ENCODE peak calls at places on chromosome 22, in five cellular contexts. One of them, this sample, is unnamed.

GRCh38 chr22:17143101-17143500 is 16.0 kb downstream of the HDHD5 start:
- DNase-seq in A549: no peak
- DNase-seq in HepG2: no peak
- DNase-seq in GM12878: no peak
- DNase-seq in H1: no peak
- DNase-seq in this sample: no peak

GRCh38 chr22:26461188-26461810 is 22.3 kb downstream of the HPS4 start:
- DNase-seq in A549: peak
- DNase-seq in HepG2: peak
- DNase-seq in GM12878: no peak
- DNase-seq in H1: peak
- DNase-seq in this sample: peak

GRCh38 chr22:21753374-21754111 is 17.9 kb upstream of the YPEL1 start:
- DNase-seq in A549: no peak
- DNase-seq in HepG2: peak
- DNase-seq in GM12878: no peak
- DNase-seq in H1: no peak
- DNase-seq in this sample: peak

GRCh38 chr22:23862103-23862502 is 4.4 kb downstream of the SLC2A11 start:
- DNase-seq in A549: peak
- DNase-seq in HepG2: no peak
- DNase-seq in GM12878: no peak
- DNase-seq in H1: no peak
- DNase-seq in this sample: peak

GRCh38 chr22:42007922-42008321 is 9.3 kb downstream of the WBP2NL start:
- DNase-seq in A549: no peak
- DNase-seq in HepG2: no peak
- DNase-seq in GM12878: no peak
- DNase-seq in H1: no peak
- DNase-seq in this sample: no peak

GRCh38 chr22:26476705-26477340 is 6.8 kb downstream of the HPS4 start:
- DNase-seq in A549: no peak
- DNase-seq in HepG2: peak
- DNase-seq in GM12878: no peak
- DNase-seq in H1: no peak
- DNase-seq in this sample: no peak

GRCh38 chr22:46045459-46046298 is 68.7 kb upstream of the WNT7B start:
- DNase-seq in A549: no peak
- DNase-seq in HepG2: no peak
- DNase-seq in GM12878: no peak
- DNase-seq in H1: no peak
- DNase-seq in this sample: no peak

GRCh38 chr22:24707477-24707816 is 67.1 kb downstream of the PIWIL3 start:
- DNase-seq in A549: peak
- DNase-seq in HepG2: no peak
- DNase-seq in GM12878: no peak
- DNase-seq in H1: no peak
- DNase-seq in this sample: no peak

GRCh38 chr22:46135611-46136538 is 14.5 kb upstream of the PPARA start:
- DNase-seq in A549: no peak
- DNase-seq in HepG2: no peak
- DNase-seq in GM12878: no peak
- DNase-seq in H1: no peak
- DNase-seq in this sample: no peak

GRCh38 chr22:36741968-36742367 is 34.0 kb downstream of the IFT27 start:
- DNase-seq in A549: no peak
- DNase-seq in HepG2: no peak
- DNase-seq in GM12878: no peak
- DNase-seq in H1: no peak
- DNase-seq in this sample: no peak

GRCh38 chr22:20904008-20904979 is 12.9 kb upstream of the CRKL start:
- DNase-seq in A549: peak
- DNase-seq in HepG2: peak
- DNase-seq in GM12878: no peak
- DNase-seq in H1: no peak
- DNase-seq in this sample: peak

GRCh38 chr22:25564979-25565677 is 653 bp downstream of the GRK3 start:
- DNase-seq in A549: peak
- DNase-seq in HepG2: no peak
- DNase-seq in GM12878: no peak
- DNase-seq in H1: peak
- DNase-seq in this sample: no peak

GRCh38 chr22:47210686-47211085 is 448.2 kb downstream of the TBC1D22A start:
- DNase-seq in A549: no peak
- DNase-seq in HepG2: no peak
- DNase-seq in GM12878: no peak
- DNase-seq in H1: no peak
- DNase-seq in this sample: no peak

GRCh38 chr22:29707471-29707870 is 12.3 kb upstream of the CABP7 start:
- DNase-seq in A549: no peak
- DNase-seq in HepG2: no peak
- DNase-seq in GM12878: no peak
- DNase-seq in H1: no peak
- DNase-seq in this sample: no peak

GRCh38 chr22:22884888-22885840 is 2.5 kb upstream of the IGLL5 start:
- DNase-seq in A549: no peak
- DNase-seq in HepG2: no peak
- DNase-seq in GM12878: no peak
- DNase-seq in H1: no peak
- DNase-seq in this sample: peak

GRCh38 chr22:19817561-19818263 is 37.0 kb downstream of the GNB1L start:
- DNase-seq in A549: no peak
- DNase-seq in HepG2: no peak
- DNase-seq in GM12878: no peak
- DNase-seq in H1: no peak
- DNase-seq in this sample: no peak

GRCh38 chr22:30636226-30637077 is 871 bp downstream of the SLC35E4 start:
- DNase-seq in A549: peak
- DNase-seq in HepG2: no peak
- DNase-seq in GM12878: no peak
- DNase-seq in H1: no peak
- DNase-seq in this sample: no peak

GRCh38 chr22:31692186-31692886 is 30.3 kb upstream of the PISD start:
- DNase-seq in A549: no peak
- DNase-seq in HepG2: no peak
- DNase-seq in GM12878: no peak
- DNase-seq in H1: no peak
- DNase-seq in this sample: no peak

GRCh38 chr22:17777005-17777716 is 2.9 kb upstream of the BID start:
- DNase-seq in A549: no peak
- DNase-seq in HepG2: peak
- DNase-seq in GM12878: peak
- DNase-seq in H1: no peak
- DNase-seq in this sample: peak

GRCh38 chr22:35315855-35316745 is 16.4 kb downstream of the TOM1 start:
- DNase-seq in A549: no peak
- DNase-seq in HepG2: no peak
- DNase-seq in GM12878: no peak
- DNase-seq in H1: no peak
- DNase-seq in this sample: no peak

GRCh38 chr22:48414662-48415061 is 1413.0 kb downstream of the BRD1 start:
- DNase-seq in A549: no peak
- DNase-seq in HepG2: no peak
- DNase-seq in GM12878: no peak
- DNase-seq in H1: no peak
- DNase-seq in this sample: no peak

GRCh38 chr22:20130739-20131592 is 638 bp upstream of the ZDHHC8 start:
- DNase-seq in A549: peak
- DNase-seq in HepG2: peak
- DNase-seq in GM12878: no peak
- DNase-seq in H1: no peak
- DNase-seq in this sample: peak

GRCh38 chr22:38260760-38261477 is 11.9 kb downstream of the TMEM184B start:
- DNase-seq in A549: no peak
- DNase-seq in HepG2: peak
- DNase-seq in GM12878: no peak
- DNase-seq in H1: no peak
- DNase-seq in this sample: no peak

GRCh38 chr22:38327805-38328204 is 10.6 kb upstream of the CSNK1E start:
- DNase-seq in A549: no peak
- DNase-seq in HepG2: no peak
- DNase-seq in GM12878: no peak
- DNase-seq in H1: no peak
- DNase-seq in this sample: no peak

GRCh38 chr22:37244114-37244921 is at the start of gene RAC2:
- DNase-seq in A549: no peak
- DNase-seq in HepG2: no peak
- DNase-seq in GM12878: no peak
- DNase-seq in H1: no peak
- DNase-seq in this sample: peak

GRCh38 chr22:38454361-38455062 is 487 bp downstream of the KCNJ4 start:
- DNase-seq in A549: no peak
- DNase-seq in HepG2: no peak
- DNase-seq in GM12878: no peak
- DNase-seq in H1: no peak
- DNase-seq in this sample: peak

GRCh38 chr22:20012741-20013331 is 3.8 kb downstream of the ARVCF start:
- DNase-seq in A549: no peak
- DNase-seq in HepG2: no peak
- DNase-seq in GM12878: no peak
- DNase-seq in H1: no peak
- DNase-seq in this sample: no peak

GRCh38 chr22:42401562-42402334 is 30.5 kb downstream of the NFAM1 start:
- DNase-seq in A549: no peak
- DNase-seq in HepG2: no peak
- DNase-seq in GM12878: no peak
- DNase-seq in H1: no peak
- DNase-seq in this sample: no peak

GRCh38 chr22:37275622-37276021 is 6.7 kb upstream of the CYTH4 start:
- DNase-seq in A549: no peak
- DNase-seq in HepG2: no peak
- DNase-seq in GM12878: no peak
- DNase-seq in H1: no peak
- DNase-seq in this sample: no peak

GRCh38 chr22:39719559-39720450 is 149.3 kb downstream of the CACNA1I start:
- DNase-seq in A549: no peak
- DNase-seq in HepG2: no peak
- DNase-seq in GM12878: no peak
- DNase-seq in H1: no peak
- DNase-seq in this sample: no peak

GRCh38 chr22:39718206-39718605 is 147.7 kb downstream of the CACNA1I start:
- DNase-seq in A549: no peak
- DNase-seq in HepG2: no peak
- DNase-seq in GM12878: no peak
- DNase-seq in H1: no peak
- DNase-seq in this sample: no peak

GRCh38 chr22:39717099-39717498 is 146.5 kb downstream of the CACNA1I start:
- DNase-seq in A549: no peak
- DNase-seq in HepG2: no peak
- DNase-seq in GM12878: no peak
- DNase-seq in H1: no peak
- DNase-seq in this sample: no peak

GRCh38 chr22:39716534-39716933 is 146.0 kb downstream of the CACNA1I start:
- DNase-seq in A549: no peak
- DNase-seq in HepG2: no peak
- DNase-seq in GM12878: no peak
- DNase-seq in H1: no peak
- DNase-seq in this sample: no peak

DNA sequence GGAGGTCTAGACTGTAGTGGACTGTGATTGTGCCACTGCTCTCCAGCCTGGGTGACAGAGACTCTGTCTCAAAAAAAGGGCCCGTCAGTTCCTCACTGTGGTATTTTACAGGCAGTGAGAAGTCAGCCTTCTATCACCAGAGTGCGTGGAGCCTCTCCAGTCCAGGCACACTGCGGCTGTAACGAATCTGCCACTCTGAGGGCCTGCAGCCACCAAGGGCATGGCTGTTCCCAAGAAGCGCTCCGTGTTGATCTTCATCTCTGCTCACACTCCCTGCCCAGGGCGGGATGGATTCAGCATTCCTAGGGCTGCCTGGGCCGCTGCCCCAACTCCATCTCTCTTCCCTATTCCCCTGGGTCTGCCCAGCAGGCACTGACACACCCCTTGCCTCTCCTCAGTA is 148.4 kb downstream of the CACNA1I start:
- DNase-seq in A549: no peak
- DNase-seq in HepG2: no peak
- DNase-seq in GM12878: no peak
- DNase-seq in H1: no peak
- DNase-seq in this sample: no peak
- TF ChIP-seq HDAC2 in A549: no peak
- TF ChIP-seq HDAC2 in HepG2: no peak
- TF ChIP-seq HDAC2 in GM12878: no peak
- TF ChIP-seq HDAC2 in H1: no peak
- TF ChIP-seq HDAC2 in this sample: no peak

DNA sequence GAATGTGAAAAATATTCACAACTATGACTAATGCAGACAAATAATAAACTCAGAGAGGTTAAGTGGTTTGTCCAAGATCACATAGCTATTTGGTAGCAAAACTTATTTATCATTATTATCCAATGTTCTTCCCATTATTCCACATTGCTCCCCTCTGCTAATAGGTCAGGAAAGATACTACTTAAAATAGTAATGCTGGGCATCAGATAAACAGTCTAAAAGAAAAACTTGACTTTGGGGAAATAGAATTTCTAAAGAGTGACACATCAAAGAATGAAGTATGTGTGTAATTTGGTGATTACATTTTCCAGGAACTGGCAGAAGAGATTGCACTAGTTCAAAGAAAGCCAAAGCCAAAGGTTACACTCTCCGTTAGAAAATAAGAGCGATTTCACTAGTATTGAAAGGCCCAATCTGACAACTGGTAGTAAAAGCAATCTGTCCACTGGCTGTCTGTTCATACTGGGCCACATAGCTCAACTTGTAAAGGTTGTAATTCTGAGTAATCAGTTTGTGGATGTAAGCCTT is 283.7 kb downstream of the TTC28 start:
- DNase-seq in A549: peak
- DNase-seq in HepG2: peak
- DNase-seq in GM12878: no peak
- DNase-seq in H1: no peak
- DNase-seq in this sample: peak
- TF ChIP-seq HDAC2 in A549: no peak
- TF ChIP-seq HDAC2 in HepG2: no peak
- TF ChIP-seq HDAC2 in GM12878: no peak
- TF ChIP-seq HDAC2 in H1: no peak
- TF ChIP-seq HDAC2 in this sample: peak

DNA sequence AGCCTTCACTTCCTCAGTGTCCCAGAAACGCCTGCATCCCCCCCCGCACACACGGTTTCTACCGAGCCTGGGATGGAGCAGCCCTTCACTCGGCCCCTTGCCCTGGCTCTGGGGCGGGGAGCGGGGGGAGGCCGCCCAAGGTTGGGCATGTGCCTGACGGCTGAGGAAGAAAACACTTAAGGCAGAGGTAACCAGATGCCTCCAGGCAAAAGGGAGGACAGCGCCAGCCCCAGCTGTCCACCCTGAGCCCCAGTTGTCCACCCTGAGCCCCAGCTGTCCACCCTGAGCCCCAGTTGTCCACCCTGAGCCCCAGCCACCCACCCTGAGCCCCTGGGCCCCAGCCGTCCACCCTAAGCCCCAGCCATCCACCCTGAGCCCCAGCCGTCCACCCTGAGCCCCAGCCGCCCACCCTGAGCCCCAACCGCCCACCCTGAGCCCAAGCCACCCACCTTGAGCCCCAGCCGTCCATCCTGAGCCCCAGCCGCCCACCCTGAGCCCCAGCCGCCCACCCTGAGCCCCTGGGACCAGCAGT is 3.8 kb upstream of the TTLL8 start:
- DNase-seq in A549: no peak
- DNase-seq in HepG2: no peak
- DNase-seq in GM12878: no peak
- DNase-seq in H1: no peak
- DNase-seq in this sample: no peak
- TF ChIP-seq HDAC2 in A549: no peak
- TF ChIP-seq HDAC2 in HepG2: no peak
- TF ChIP-seq HDAC2 in GM12878: no peak
- TF ChIP-seq HDAC2 in H1: no peak
- TF ChIP-seq HDAC2 in this sample: no peak

GRCh38 chr22:44645083-44645482 is 56.9 kb upstream of the PRR5 start:
- DNase-seq in A549: no peak
- DNase-seq in HepG2: peak
- DNase-seq in GM12878: no peak
- DNase-seq in H1: no peak
- DNase-seq in this sample: no peak
- TF ChIP-seq HDAC2 in A549: no peak
- TF ChIP-seq HDAC2 in HepG2: no peak
- TF ChIP-seq HDAC2 in GM12878: no peak
- TF ChIP-seq HDAC2 in H1: no peak
- TF ChIP-seq HDAC2 in this sample: no peak

This sample was measured in K562.